ENCODE peak calls at places on chromosome 20, in nine cellular contexts. D is effector memory CD4-positive, alpha-beta T cell; S is A549; N is lower lobe of right lung; Y is cardiac muscle cell; J is right cardiac atrium; Q is colonic mucosa; L is left ventricle myocardium inferior; B is spleen. F is an unnamed sample.

GRCh38 chr20:24257171-24257570 is 212.3 kb upstream of the SYNDIG1 start:
- DNase-seq in D (no peak), S (no peak), N (no peak), Y (no peak), J (no peak), Q (no peak), L (no peak), B (no peak), F (no peak)

GRCh38 chr20:9179193-9179802 is 110.4 kb downstream of the PLCB4 start:
- DNase-seq in D (no peak), S (peak; percentile 41), N (no peak), Y (peak; percentile 32), J (no peak), Q (no peak), L (no peak), B (no peak), F (no peak)

GRCh38 chr20:53768329-53768728 is 174.7 kb upstream of the ZNF217 start:
- DNase-seq in D (no peak), S (no peak), N (no peak), Y (no peak), J (no peak), Q (no peak), L (no peak), B (no peak), F (no peak)

GRCh38 chr20:1761116-1761515 is 103.5 kb upstream of the SIRPG start:
- DNase-seq in D (no peak), S (peak; percentile 49), N (no peak), Y (peak; percentile 76), J (no peak), Q (no peak), L (no peak), B (no peak), F (no peak)

GRCh38 chr20:34249291-34249690 is 8.1 kb downstream of the ASIP start:
- DNase-seq in D (no peak), S (no peak), N (no peak), Y (peak; percentile 72), J (no peak), Q (no peak), L (no peak), B (no peak), F (peak; percentile 52)

GRCh38 chr20:24783631-24784492 is 165.2 kb upstream of the CST7 start:
- DNase-seq in D (no peak), S (peak; percentile 19), N (peak; percentile 26), Y (no peak), J (no peak), Q (no peak), L (no peak), B (peak; percentile 62), F (peak; percentile 15)

GRCh38 chr20:34874094-34874654 is 1.5 kb upstream of the GGT7 start:
- DNase-seq in D (no peak), S (peak; percentile 90), N (peak; percentile 70), Y (peak; percentile 93), J (peak; percentile 88), Q (peak; percentile 91), L (peak; percentile 66), B (no peak), F (peak; percentile 73)

GRCh38 chr20:53691060-53691810 is 97.6 kb upstream of the ZNF217 start:
- DNase-seq in D (no peak), S (no peak), N (no peak), Y (no peak), J (no peak), Q (no peak), L (no peak), B (no peak), F (no peak)

GRCh38 chr20:54194724-54195438 is 13.0 kb upstream of the PFDN4 start:
- DNase-seq in D (no peak), S (peak; percentile 76), N (no peak), Y (peak; percentile 5), J (no peak), Q (no peak), L (no peak), B (no peak), F (no peak)

GRCh38 chr20:51128198-51128597 is 105.3 kb upstream of the KCNG1 start:
- DNase-seq in D (no peak), S (peak; percentile 21), N (no peak), Y (peak; percentile 57), J (no peak), Q (no peak), L (no peak), B (no peak), F (no peak)

GRCh38 chr20:35003211-35004031 is 47.8 kb downstream of the MYH7B start:
- DNase-seq in D (no peak), S (no peak), N (peak; percentile 19), Y (no peak), J (no peak), Q (no peak), L (peak; percentile 17), B (peak; percentile 63), F (peak; percentile 19)

GRCh38 chr20:49937023-49937929 is 1.1 kb downstream of the RNF114 start:
- DNase-seq in D (no peak), S (no peak), N (no peak), Y (no peak), J (no peak), Q (peak; percentile 67), L (no peak), B (peak; percentile 68), F (no peak)

GRCh38 chr20:20010639-20011500 is 6.3 kb upstream of the NAA20 start:
- DNase-seq in D (no peak), S (peak; percentile 46), N (no peak), Y (peak; percentile 49), J (no peak), Q (no peak), L (no peak), B (no peak), F (no peak)

GRCh38 chr20:26209171-26209941 is 512.7 kb upstream of the ZNF337 start:
- DNase-seq in D (no peak), S (no peak), N (peak; percentile 52), Y (peak; percentile 27), J (peak; percentile 28), Q (no peak), L (no peak), B (peak; percentile 67), F (peak; percentile 32)

GRCh38 chr20:26207237-26207966 is 510.7 kb upstream of the ZNF337 start:
- DNase-seq in D (no peak), S (no peak), N (no peak), Y (no peak), J (no peak), Q (no peak), L (no peak), B (no peak), F (no peak)

GRCh38 chr20:26205350-26205749 is 508.7 kb upstream of the ZNF337 start:
- DNase-seq in D (no peak), S (no peak), N (no peak), Y (no peak), J (no peak), Q (no peak), L (no peak), B (no peak), F (no peak)

GRCh38 chr20:26208296-26209091 is 511.8 kb upstream of the ZNF337 start:
- DNase-seq in D (no peak), S (no peak), N (peak; percentile 75), Y (peak; percentile 12), J (peak; percentile 37), Q (no peak), L (no peak), B (peak; percentile 73), F (peak; percentile 83)
- H3K4me3 ChIP-seq in D (peak overlapping the region; percentile 41), S (peak overlapping the region; percentile 44), N (peak overlapping the region; percentile 52), Y (peak overlapping the region; percentile 17), J (no peak overlapping the region), Q (no peak overlapping the region), L (peak overlapping the region; percentile 56), B (peak overlapping the region; percentile 62), F (peak overlapping the region; percentile 39)

DNA sequence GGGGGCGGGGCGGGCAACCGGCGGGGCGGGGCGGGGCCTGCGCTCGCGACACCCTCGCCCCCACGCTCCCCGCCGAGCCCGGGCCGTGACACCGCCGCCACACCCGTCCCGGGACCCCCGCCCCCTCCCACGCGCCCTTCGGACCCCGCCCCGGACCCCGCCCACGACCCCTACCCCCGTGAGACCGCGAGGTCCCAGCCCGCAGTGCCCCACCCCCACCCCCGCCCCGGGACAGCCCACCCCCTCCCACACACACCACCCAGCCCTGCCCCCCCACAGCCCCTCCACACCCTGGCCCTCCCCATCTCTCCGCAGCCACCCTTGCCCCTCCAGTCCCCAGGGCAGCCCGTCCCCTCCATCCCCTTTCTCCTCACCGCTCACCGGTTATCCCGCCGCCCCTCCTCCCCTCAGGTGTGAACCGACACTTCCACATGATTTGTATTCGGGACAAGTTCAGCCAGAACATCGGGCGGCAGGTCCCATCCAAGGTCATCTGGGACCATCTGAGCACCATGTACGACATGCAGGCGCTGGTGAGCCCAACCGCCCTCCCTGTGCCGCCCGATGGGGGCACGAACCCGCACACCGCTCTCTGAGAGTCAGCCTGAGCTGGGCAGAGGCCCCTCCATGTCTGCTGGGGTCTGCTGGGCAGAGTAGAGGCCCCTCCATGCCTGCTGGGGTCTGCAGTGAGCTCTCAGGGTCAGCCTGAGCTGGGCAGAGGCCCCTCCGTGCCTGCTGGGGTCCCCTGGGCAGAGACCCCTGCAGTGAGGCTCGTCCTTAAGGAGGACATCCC is 622 bp downstream of the MRGBP start:
- DNase-seq in D (no peak), S (no peak), N (no peak), Y (no peak), J (peak; percentile 62), Q (peak; percentile 45), L (no peak), B (no peak), F (no peak)
- H3K27ac ChIP-seq in D (peak overlapping the region; percentile 70), S (peak overlapping the region; percentile 92), N (peak overlapping the region; percentile 82), Y (no peak overlapping the region), J (no peak overlapping the region), Q (peak overlapping the region; percentile 91), L (peak overlapping the region; percentile 92), B (peak overlapping the region; percentile 92), F (peak overlapping the region; percentile 96)

DNA sequence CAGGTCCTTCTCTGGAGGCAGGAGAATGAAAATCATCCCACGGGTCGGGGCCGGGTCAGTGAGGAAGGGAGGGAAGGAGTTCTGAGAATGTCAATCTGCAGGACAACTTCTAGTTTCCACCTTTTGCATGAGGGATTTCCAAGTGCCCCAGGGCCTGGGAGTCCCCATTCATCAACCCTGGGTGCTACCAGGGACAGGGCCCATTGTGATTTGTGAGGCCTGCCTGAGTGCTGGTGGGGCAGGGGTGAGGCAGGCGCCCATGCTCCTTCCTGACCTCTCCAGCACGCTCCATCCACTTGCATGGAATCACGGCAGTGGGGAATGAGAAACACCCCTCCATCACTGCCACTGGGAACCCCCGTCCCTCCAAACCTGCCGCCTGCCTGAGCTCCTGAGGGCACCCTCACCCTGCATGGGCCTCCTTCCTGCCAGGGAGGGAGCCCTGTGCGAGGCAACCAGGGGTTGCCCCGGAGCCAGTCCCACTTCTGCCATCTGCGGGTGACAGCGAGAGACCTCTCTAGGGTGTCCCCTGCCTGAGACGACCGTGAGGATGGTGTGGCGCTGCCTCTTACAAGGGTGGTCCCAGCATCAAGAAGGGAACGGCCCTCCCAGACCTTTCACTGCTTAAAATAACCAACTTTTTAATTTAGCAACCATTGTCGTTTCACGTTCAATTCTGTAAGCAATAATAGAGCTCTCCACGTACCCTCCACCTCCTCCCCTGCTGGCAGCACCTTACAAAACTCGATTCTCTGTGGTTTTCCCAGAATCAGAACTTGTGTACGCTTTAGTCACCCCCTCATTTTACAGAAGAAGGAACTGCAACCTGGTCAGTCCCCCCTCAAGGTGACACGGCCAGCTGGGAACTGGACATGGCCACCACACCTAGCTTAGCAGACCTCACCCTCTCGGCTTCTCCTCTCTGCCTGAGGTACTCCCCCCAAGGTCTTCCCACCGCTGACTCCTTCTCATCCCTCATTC is 28.6 kb downstream of the PMEPA1 start:
- DNase-seq in D (no peak), S (no peak), N (no peak), Y (no peak), J (peak; percentile 29), Q (no peak), L (no peak), B (peak; percentile 91), F (no peak)
- H3K4me3 ChIP-seq in D (no peak overlapping the region), S (no peak overlapping the region), N (no peak overlapping the region), Y (no peak overlapping the region), J (no peak overlapping the region), Q (no peak overlapping the region), L (no peak overlapping the region), B (peak overlapping the region; percentile 33), F (no peak overlapping the region)

GRCh38 chr20:44703183-44703925 is 11.8 kb upstream of the CCN5 start:
- DNase-seq in D (no peak), S (no peak), N (no peak), Y (no peak), J (no peak), Q (no peak), L (no peak), B (no peak), F (no peak)
- H3K27ac ChIP-seq in D (no peak overlapping the region), S (no peak overlapping the region), N (peak overlapping the region; percentile 25), Y (no peak overlapping the region), J (peak overlapping the region; percentile 74), Q (no peak overlapping the region), L (peak overlapping the region; percentile 85), B (peak overlapping the region; percentile 65), F (no peak overlapping the region)

F was measured in left lung.